ENCODE peak calls at places on chromosome 15, in six cellular contexts. One of them, this sample, is unnamed.

GRCh38 chr15:83365370-83365938 is 81.0 kb upstream of the BNC1 start:
- DNase-seq in GM23338: peak
- DNase-seq in stimulated activated CD8-positive, alpha-beta memory T cell treated with anti-CD3 and anti-CD28 coated beads, Interleukin-2, amount 100 ng/mL, for 1 hour: no peak
- DNase-seq in BJ: peak
- DNase-seq in kidney glomerular epithelial cell: peak
- DNase-seq in foreskin fibroblast: peak
- DNase-seq in this sample: peak

GRCh38 chr15:70348581-70349344 is 251.0 kb upstream of the TLE3 start:
- DNase-seq in BJ: no peak
- DNase-seq in foreskin fibroblast: no peak
- DNase-seq in GM23338: no peak
- DNase-seq in kidney glomerular epithelial cell: no peak
- DNase-seq in stimulated activated CD8-positive, alpha-beta memory T cell treated with anti-CD3 and anti-CD28 coated beads, Interleukin-2, amount 100 ng/mL, for 1 hour: no peak
- DNase-seq in this sample: no peak

GRCh38 chr15:78071378-78071777 is 6.1 kb downstream of the TBC1D2B start:
- DNase-seq in GM23338: no peak
- DNase-seq in BJ: no peak
- DNase-seq in foreskin fibroblast: peak
- DNase-seq in kidney glomerular epithelial cell: no peak
- DNase-seq in stimulated activated CD8-positive, alpha-beta memory T cell treated with anti-CD3 and anti-CD28 coated beads, Interleukin-2, amount 100 ng/mL, for 1 hour: no peak
- DNase-seq in this sample: no peak

GRCh38 chr15:51982770-51983103 is 11.2 kb upstream of the LEO1 start:
- DNase-seq in GM23338: no peak
- DNase-seq in foreskin fibroblast: no peak
- DNase-seq in BJ: no peak
- DNase-seq in kidney glomerular epithelial cell: no peak
- DNase-seq in stimulated activated CD8-positive, alpha-beta memory T cell treated with anti-CD3 and anti-CD28 coated beads, Interleukin-2, amount 100 ng/mL, for 1 hour: no peak
- DNase-seq in this sample: no peak

GRCh38 chr15:78004919-78005634 is 72.4 kb downstream of the TBC1D2B start:
- DNase-seq in BJ: peak
- DNase-seq in GM23338: no peak
- DNase-seq in kidney glomerular epithelial cell: peak
- DNase-seq in foreskin fibroblast: peak
- DNase-seq in stimulated activated CD8-positive, alpha-beta memory T cell treated with anti-CD3 and anti-CD28 coated beads, Interleukin-2, amount 100 ng/mL, for 1 hour: no peak
- DNase-seq in this sample: no peak

GRCh38 chr15:65067645-65068416 is at the start of gene RASL12:
- DNase-seq in stimulated activated CD8-positive, alpha-beta memory T cell treated with anti-CD3 and anti-CD28 coated beads, Interleukin-2, amount 100 ng/mL, for 1 hour: no peak
- DNase-seq in kidney glomerular epithelial cell: no peak
- DNase-seq in BJ: no peak
- DNase-seq in GM23338: peak
- DNase-seq in foreskin fibroblast: no peak
- DNase-seq in this sample: peak

GRCh38 chr15:48507416-48508065 is 138.0 kb downstream of the FBN1 start:
- DNase-seq in BJ: no peak
- DNase-seq in stimulated activated CD8-positive, alpha-beta memory T cell treated with anti-CD3 and anti-CD28 coated beads, Interleukin-2, amount 100 ng/mL, for 1 hour: no peak
- DNase-seq in GM23338: peak
- DNase-seq in foreskin fibroblast: peak
- DNase-seq in kidney glomerular epithelial cell: peak
- DNase-seq in this sample: peak

GRCh38 chr15:50107157-50107556 is 11.9 kb downstream of the ATP8B4 start:
- DNase-seq in BJ: no peak
- DNase-seq in foreskin fibroblast: no peak
- DNase-seq in kidney glomerular epithelial cell: no peak
- DNase-seq in stimulated activated CD8-positive, alpha-beta memory T cell treated with anti-CD3 and anti-CD28 coated beads, Interleukin-2, amount 100 ng/mL, for 1 hour: no peak
- DNase-seq in GM23338: no peak
- DNase-seq in this sample: no peak

GRCh38 chr15:40878785-40879184 is 4.8 kb upstream of the RHOV start:
- DNase-seq in BJ: no peak
- DNase-seq in foreskin fibroblast: peak
- DNase-seq in stimulated activated CD8-positive, alpha-beta memory T cell treated with anti-CD3 and anti-CD28 coated beads, Interleukin-2, amount 100 ng/mL, for 1 hour: no peak
- DNase-seq in kidney glomerular epithelial cell: peak
- DNase-seq in GM23338: no peak
- DNase-seq in this sample: no peak

GRCh38 chr15:88400069-88400468 is 67.1 kb downstream of the MRPL46 start:
- DNase-seq in foreskin fibroblast: no peak
- DNase-seq in stimulated activated CD8-positive, alpha-beta memory T cell treated with anti-CD3 and anti-CD28 coated beads, Interleukin-2, amount 100 ng/mL, for 1 hour: no peak
- DNase-seq in GM23338: no peak
- DNase-seq in kidney glomerular epithelial cell: no peak
- DNase-seq in BJ: no peak
- DNase-seq in this sample: no peak

GRCh38 chr15:85541744-85542143 is 161.3 kb downstream of the AKAP13 start:
- DNase-seq in foreskin fibroblast: peak
- DNase-seq in kidney glomerular epithelial cell: peak
- DNase-seq in GM23338: no peak
- DNase-seq in BJ: no peak
- DNase-seq in stimulated activated CD8-positive, alpha-beta memory T cell treated with anti-CD3 and anti-CD28 coated beads, Interleukin-2, amount 100 ng/mL, for 1 hour: no peak
- DNase-seq in this sample: no peak

GRCh38 chr15:62739507-62739906 is 303.0 kb upstream of the TPM1 start:
- DNase-seq in stimulated activated CD8-positive, alpha-beta memory T cell treated with anti-CD3 and anti-CD28 coated beads, Interleukin-2, amount 100 ng/mL, for 1 hour: no peak
- DNase-seq in kidney glomerular epithelial cell: peak
- DNase-seq in BJ: peak
- DNase-seq in foreskin fibroblast: peak
- DNase-seq in GM23338: no peak
- DNase-seq in this sample: no peak

GRCh38 chr15:87145686-87146085 is 1066.0 kb downstream of the AGBL1 start:
- DNase-seq in GM23338: no peak
- DNase-seq in BJ: no peak
- DNase-seq in stimulated activated CD8-positive, alpha-beta memory T cell treated with anti-CD3 and anti-CD28 coated beads, Interleukin-2, amount 100 ng/mL, for 1 hour: no peak
- DNase-seq in foreskin fibroblast: no peak
- DNase-seq in kidney glomerular epithelial cell: no peak
- DNase-seq in this sample: no peak

GRCh38 chr15:69299451-69300128 is 878 bp downstream of the PAQR5 start:
- DNase-seq in stimulated activated CD8-positive, alpha-beta memory T cell treated with anti-CD3 and anti-CD28 coated beads, Interleukin-2, amount 100 ng/mL, for 1 hour: no peak
- DNase-seq in kidney glomerular epithelial cell: no peak
- DNase-seq in GM23338: peak
- DNase-seq in BJ: no peak
- DNase-seq in foreskin fibroblast: no peak
- DNase-seq in this sample: no peak